ENCODE peak calls at places on chromosome 11, in six cellular contexts. S is uterus; B is spleen; F is activated T-cell treated with anti-CD3 and anti-CD28 coated beads, Interleukin-2, amount 50 U/mL, for 1 hour; E is activated CD8-positive, alpha-beta memory T cell treated with anti-CD3 and anti-CD28 coated beads, Interleukin-2, amount 50 U/mL, for 4 hours; W is nephron progenitor cell. K is an unnamed sample.

GRCh38 chr11:26350002-26350401 is 18.1 kb downstream of the ANO3 start:
- DNase-seq in S (no peak), B (no peak), F (no peak), E (no peak), W (no peak), K (no peak)

GRCh38 chr11:104148074-104148473 is 15.9 kb downstream of the PDGFD start:
- DNase-seq in S (no peak), B (no peak), F (no peak), E (no peak), W (no peak), K (no peak)

GRCh38 chr11:15911377-15912044 is 444.8 kb downstream of the SOX6 start:
- DNase-seq in S (peak; percentile 28), B (no peak), F (no peak), E (no peak), W (no peak), K (peak; percentile 24)

GRCh38 chr11:130588471-130588870 is 140.0 kb downstream of the ADAMTS15 start:
- DNase-seq in S (no peak), B (no peak), F (no peak), E (no peak), W (no peak), K (no peak)

GRCh38 chr11:43021466-43021865 is 290.3 kb upstream of the API5 start:
- DNase-seq in S (no peak), B (no peak), F (no peak), E (no peak), W (peak; percentile 36), K (no peak)

GRCh38 chr11:119103793-119104192 is 2.1 kb upstream of the DPAGT1 start:
- DNase-seq in S (no peak), B (peak; percentile 12), F (no peak), E (no peak), W (no peak), K (no peak)

GRCh38 chr11:116605543-116605942 is 167.2 kb downstream of the BUD13 start:
- DNase-seq in S (no peak), B (no peak), F (no peak), E (no peak), W (peak; percentile 93), K (no peak)

GRCh38 chr11:48154162-48154561 is 62.4 kb upstream of the OR4B1 start:
- DNase-seq in S (no peak), B (no peak), F (no peak), E (no peak), W (no peak), K (no peak)

GRCh38 chr11:66004186-66004585 is 1.9 kb downstream of the BANF1 start:
- DNase-seq in S (no peak), B (no peak), F (no peak), E (no peak), W (no peak), K (no peak)

GRCh38 chr11:47336595-47336994 is 15.9 kb downstream of the MYBPC3 start:
- DNase-seq in S (no peak), B (no peak), F (no peak), E (no peak), W (no peak), K (no peak)

GRCh38 chr11:76161261-76161961 is 44.9 kb downstream of the WNT11 start:
- DNase-seq in S (no peak), B (peak; percentile 65), F (no peak), E (no peak), W (peak; percentile 34), K (no peak)

K was measured in activated effector memory CD4-positive, alpha-beta T cell treated with anti-CD3 and anti-CD28 coated beads, Interleukin-2, amount 50 U/mL, for 16 hours.